ENCODE peak calls at places on chromosomes 5 and 9, in nine cellular contexts. Q, C, D, E, A, L, K, O and V are unnamed samples.

GRCh38 chr5:16615737-16616535 is 861 bp downstream of the RETREG1 start:
- DNase-seq in Q (no peak), C (no peak), D (peak; percentile 37), E (no peak), A (no peak), L (peak; percentile 32), K (no peak), O (no peak), V (no peak)

GRCh38 chr5:17020586-17021362 is 84.7 kb upstream of the MYO10 start:
- DNase-seq in Q (no peak), C (no peak), D (no peak), E (no peak), A (no peak), L (no peak), K (peak; percentile 58), O (no peak), V (no peak)

GRCh38 chr5:140346348-140347221 is at the start of gene HBEGF:
- DNase-seq in Q (peak; percentile 94), C (no peak), D (peak; percentile 95), E (peak; percentile 91), A (peak; percentile 83), L (peak; percentile 94), K (peak; percentile 59), O (no peak), V (peak; percentile 85)

GRCh38 chr5:83927140-83927733 is 206.6 kb upstream of the HAPLN1 start:
- DNase-seq in Q (peak; percentile 37), C (peak; percentile 58), D (peak; percentile 92), E (peak; percentile 51), A (peak; percentile 72), L (peak; percentile 84), K (peak; percentile 70), O (no peak), V (no peak)

GRCh38 chr5:163607256-163607655 is 101.8 kb downstream of the MAT2B start:
- DNase-seq in Q (no peak), C (no peak), D (no peak), E (no peak), A (no peak), L (no peak), K (no peak), O (no peak), V (no peak)

GRCh38 chr5:163436515-163436914 is 880 bp upstream of the CCNG1 start:
- DNase-seq in Q (no peak), C (no peak), D (no peak), E (no peak), A (no peak), L (no peak), K (no peak), O (no peak), V (no peak)

GRCh38 chr9:16143310-16143709 is 590.5 kb downstream of the CCDC171 start:
- DNase-seq in Q (no peak), C (no peak), D (no peak), E (no peak), A (no peak), L (no peak), K (no peak), O (no peak), V (no peak)

GRCh38 chr9:7549261-7549660 is 250.3 kb downstream of the DMAC1 start:
- DNase-seq in Q (peak; percentile 37), C (no peak), D (peak; percentile 69), E (no peak), A (no peak), L (peak; percentile 78), K (peak; percentile 14), O (no peak), V (peak; percentile 16)

GRCh38 chr9:78064075-78064474 is 32.5 kb upstream of the GNAQ start:
- DNase-seq in Q (no peak), C (no peak), D (no peak), E (no peak), A (no peak), L (no peak), K (no peak), O (no peak), V (no peak)

GRCh38 chr5:97162045-97162444 is 19.6 kb upstream of the LIX1 start:
- DNase-seq in Q (no peak), C (no peak), D (peak; percentile 84), E (no peak), A (no peak), L (peak; percentile 52), K (peak; percentile 88), O (peak; percentile 44), V (no peak)

GRCh38 chr5:74105126-74105780 is 479.3 kb downstream of the ARHGEF28 start:
- DNase-seq in Q (no peak), C (no peak), D (no peak), E (no peak), A (no peak), L (no peak), K (no peak), O (no peak), V (no peak)

GRCh38 chr5:83516361-83516760 is 44.8 kb downstream of the VCAN start:
- DNase-seq in Q (no peak), C (no peak), D (no peak), E (no peak), A (no peak), L (no peak), K (peak; percentile 59), O (no peak), V (no peak)

GRCh38 chr9:86322973-86323644 is 31.1 kb downstream of the TUT7 start:
- DNase-seq in Q (no peak), C (no peak), D (no peak), E (no peak), A (no peak), L (no peak), K (peak; percentile 81), O (peak; percentile 57), V (no peak)

GRCh38 chr5:109324941-109325340 is 84.8 kb downstream of the PJA2 start:
- DNase-seq in Q (no peak), C (no peak), D (no peak), E (no peak), A (no peak), L (no peak), K (no peak), O (no peak), V (no peak)

GRCh38 chr9:38031594-38031993 is 37.4 kb downstream of the SHB start:
- DNase-seq in Q (no peak), C (no peak), D (no peak), E (no peak), A (no peak), L (no peak), K (no peak), O (no peak), V (no peak)

GRCh38 chr9:114503522-114504340 is 1.5 kb downstream of the WHRN start:
- DNase-seq in Q (no peak), C (no peak), D (no peak), E (no peak), A (no peak), L (no peak), K (no peak), O (no peak), V (no peak)

GRCh38 chr9:114506082-114506390 is 763 bp upstream of the WHRN start:
- DNase-seq in Q (no peak), C (no peak), D (no peak), E (no peak), A (no peak), L (no peak), K (no peak), O (no peak), V (no peak)

GRCh38 chr9:114504341-114505186 is 709 bp downstream of the WHRN start:
- DNase-seq in Q (peak; percentile 83), C (no peak), D (peak; percentile 78), E (peak; percentile 78), A (no peak), L (peak; percentile 77), K (peak; percentile 31), O (no peak), V (peak; percentile 62)

GRCh38 chr9:114505187-114506081 is at the start of gene WHRN:
- DNase-seq in Q (peak; percentile 98), C (peak; percentile 75), D (peak; percentile 98), E (peak; percentile 96), A (peak; percentile 93), L (peak; percentile 97), K (peak; percentile 81), O (peak; percentile 27), V (peak; percentile 94)

GRCh38 chr9:114507726-114508125 is 2.5 kb upstream of the WHRN start:
- DNase-seq in Q (no peak), C (no peak), D (peak; percentile 49), E (no peak), A (no peak), L (no peak), K (peak; percentile 21), O (no peak), V (no peak)
- TF ChIP-seq CTCF in Q (peak; percentile 45), C (no peak), D (peak; percentile 63), E (peak; percentile 49), A (no peak), L (peak; percentile 43), K (peak; percentile 23), O (peak; percentile 45), V (peak; percentile 49)

GRCh38 chr5:150561192-150561512 is 53.2 kb downstream of the NDST1 start:
- DNase-seq in Q (no peak), C (no peak), D (no peak), E (no peak), A (no peak), L (no peak), K (no peak), O (no peak), V (no peak)
- TF ChIP-seq CTCF in Q (no peak), C (no peak), D (no peak), E (no peak), A (peak; percentile 33), L (no peak), K (no peak), O (no peak), V (no peak)

GRCh38 chr9:126515001-126515872 is 98.5 kb upstream of the LMX1B start:
- DNase-seq in Q (peak; percentile 70), C (no peak), D (no peak), E (peak; percentile 33), A (no peak), L (no peak), K (no peak), O (no peak), V (no peak)

GRCh38 chr9:126515873-126516505 is 97.7 kb upstream of the LMX1B start:
- DNase-seq in Q (peak; percentile 43), C (no peak), D (no peak), E (no peak), A (no peak), L (no peak), K (no peak), O (no peak), V (no peak)

GRCh38 chr9:126516561-126516935 is 97.2 kb upstream of the LMX1B start:
- DNase-seq in Q (no peak), C (no peak), D (no peak), E (no peak), A (no peak), L (no peak), K (no peak), O (no peak), V (no peak)

GRCh38 chr9:126513159-126514036 is 100.3 kb upstream of the LMX1B start:
- DNase-seq in Q (peak; percentile 29), C (no peak), D (no peak), E (peak; percentile 35), A (no peak), L (peak; percentile 33), K (no peak), O (no peak), V (no peak)

GRCh38 chr9:126514037-126514821 is 99.5 kb upstream of the LMX1B start:
- DNase-seq in Q (peak; percentile 82), C (no peak), D (peak; percentile 87), E (peak; percentile 72), A (no peak), L (peak; percentile 82), K (peak; percentile 28), O (no peak), V (peak; percentile 96)
- TF ChIP-seq CTCF in Q (no peak), C (no peak), D (peak; percentile 72), E (peak; percentile 39), A (peak; percentile 75), L (peak; percentile 74), K (peak; percentile 27), O (peak; percentile 24), V (peak; percentile 39)

GRCh38 chr5:40680741-40681350 is 1.1 kb downstream of the PTGER4 start:
- DNase-seq in Q (peak; percentile 75), C (no peak), D (peak; percentile 42), E (no peak), A (no peak), L (peak; percentile 54), K (peak; percentile 61), O (no peak), V (no peak)
- TF ChIP-seq CTCF in Q (no peak), C (no peak), D (peak; percentile 25), E (peak; percentile 47), A (peak; percentile 37), L (peak; percentile 41), K (no peak), O (peak; percentile 13), V (no peak)